ENCODE peak calls at places on chromosome 21, in four cellular contexts. O is HepG2, A is K562, Y is GM12878. W is an unnamed sample.

GRCh38 chr21:37552496-37553399 is 186.2 kb downstream of the DYRK1A start:
- DNase-seq in O (no peak), A (no peak), Y (no peak), W (no peak)

GRCh38 chr21:46154155-46154954 is 1.0 kb downstream of the FTCD start:
- DNase-seq in O (no peak), A (no peak), Y (no peak), W (no peak)

GRCh38 chr21:16330340-16331319 is 600.8 kb downstream of the USP25 start:
- DNase-seq in O (peak; percentile 52), A (no peak), Y (no peak), W (peak; percentile 87)

GRCh38 chr21:39153373-39153772 is 29.9 kb downstream of the PSMG1 start:
- DNase-seq in O (no peak), A (peak; percentile 76), Y (no peak), W (no peak)

GRCh38 chr21:17472592-17473271 is 40.1 kb upstream of the CXADR start:
- DNase-seq in O (peak; percentile 99), A (no peak), Y (no peak), W (no peak)

GRCh38 chr21:36757246-36757645 is 58.3 kb downstream of the SIM2 start:
- DNase-seq in O (no peak), A (no peak), Y (no peak), W (no peak)

GRCh38 chr21:39004776-39005605 is 178.3 kb downstream of the PSMG1 start:
- DNase-seq in O (no peak), A (no peak), Y (no peak), W (peak; percentile 84)

GRCh38 chr21:28485301-28486022 is 507.2 kb downstream of the LTN1 start:
- DNase-seq in O (no peak), A (no peak), Y (no peak), W (no peak)

GRCh38 chr21:28375708-28376385 is 616.8 kb downstream of the LTN1 start:
- DNase-seq in O (no peak), A (no peak), Y (no peak), W (peak; percentile 78)

GRCh38 chr21:35084869-35085268 is 35.8 kb upstream of the RUNX1 start:
- DNase-seq in O (no peak), A (no peak), Y (no peak), W (peak; percentile 73)

GRCh38 chr21:41168391-41169257 is 664 bp downstream of the BACE2 start:
- DNase-seq in O (no peak), A (no peak), Y (no peak), W (peak; percentile 41)

GRCh38 chr21:36255650-36256047 is 64.3 kb upstream of the MORC3 start:
- DNase-seq in O (no peak), A (no peak), Y (peak; percentile 63), W (no peak)

GRCh38 chr21:39087976-39088370 is 95.3 kb downstream of the PSMG1 start:
- DNase-seq in O (no peak), A (no peak), Y (no peak), W (no peak)

GRCh38 chr21:33940846-33941245 is 25.2 kb upstream of the ATP5PO start:
- DNase-seq in O (no peak), A (no peak), Y (no peak), W (no peak)

GRCh38 chr21:38880578-38880966 is 74.8 kb downstream of the ETS2 start:
- DNase-seq in O (no peak), A (no peak), Y (no peak), W (no peak)

GRCh38 chr21:17679002-17679600 is 66.4 kb upstream of the BTG3 start:
- DNase-seq in O (peak; percentile 57), A (peak; percentile 68), Y (peak; percentile 48), W (peak; percentile 61)

GRCh38 chr21:35217504-35218060 is 168.5 kb upstream of the RUNX1 start:
- DNase-seq in O (peak; percentile 10), A (no peak), Y (no peak), W (no peak)

GRCh38 chr21:18384771-18385170 is 18.8 kb downstream of the TMPRSS15 start:
- DNase-seq in O (no peak), A (peak; percentile 11), Y (no peak), W (peak; percentile 1)

GRCh38 chr21:36510911-36511310 is 31.0 kb upstream of the CLDN14 start:
- DNase-seq in O (no peak), A (no peak), Y (no peak), W (no peak)

GRCh38 chr21:33734326-33734725 is 92.0 kb downstream of the ITSN1 start:
- DNase-seq in O (no peak), A (no peak), Y (no peak), W (no peak)

GRCh38 chr21:27213328-27213727 is 246.4 kb upstream of the ADAMTS5 start:
- DNase-seq in O (no peak), A (no peak), Y (no peak), W (no peak)

GRCh38 chr21:15631342-15631741 is 98.4 kb upstream of the USP25 start:
- DNase-seq in O (no peak), A (no peak), Y (no peak), W (peak; percentile 38)

GRCh38 chr21:41170442-41170841 is 2.5 kb downstream of the BACE2 start:
- DNase-seq in O (peak; percentile 29), A (peak; percentile 63), Y (no peak), W (peak; percentile 56)

GRCh38 chr21:34846601-34847112 is 177.9 kb downstream of the CLIC6 start:
- DNase-seq in O (no peak), A (no peak), Y (no peak), W (no peak)

GRCh38 chr21:38471766-38472165 is 26.5 kb downstream of the ERG start:
- DNase-seq in O (no peak), A (no peak), Y (no peak), W (no peak)

GRCh38 chr21:29230541-29231275 is 68.0 kb upstream of the BACH1 start:
- DNase-seq in O (no peak), A (no peak), Y (no peak), W (no peak)

GRCh38 chr21:46347791-46348381 is 23.9 kb downstream of the PCNT start:
- DNase-seq in O (no peak), A (no peak), Y (no peak), W (no peak)

GRCh38 chr21:17636711-17637110 is 24.0 kb upstream of the BTG3 start:
- DNase-seq in O (no peak), A (no peak), Y (no peak), W (no peak)

GRCh38 chr21:34018185-34018584 is 55.2 kb upstream of the MRPS6 start:
- DNase-seq in O (no peak), A (no peak), Y (no peak), W (no peak)

GRCh38 chr21:36976882-36977651 is 10.6 kb upstream of the HLCS start:
- DNase-seq in O (peak; percentile 87), A (peak; percentile 62), Y (peak; percentile 59), W (peak; percentile 88)

GRCh38 chr21:38848187-38848609 is 42.5 kb downstream of the ETS2 start:
- DNase-seq in O (no peak), A (no peak), Y (no peak), W (no peak)

GRCh38 chr21:16608209-16608830 is 878.5 kb downstream of the USP25 start:
- DNase-seq in O (peak; percentile 1), A (no peak), Y (no peak), W (no peak)

GRCh38 chr21:34670220-34670961 is 1.6 kb downstream of the CLIC6 start:
- DNase-seq in O (no peak), A (no peak), Y (no peak), W (no peak)

GRCh38 chr21:43775795-43776430 is at the start of gene CSTB:
- DNase-seq in O (peak; percentile 37), A (no peak), Y (no peak), W (peak; percentile 68)
- TF ChIP-seq POLR2AphosphoS5 in O (peak; percentile 77), A (peak; percentile 53), Y (peak; percentile 81), W (peak; percentile 87)

GRCh38 chr21:14403681-14404318 is 20.9 kb upstream of the HSPA13 start:
- DNase-seq in O (peak; percentile 19), A (peak; percentile 31), Y (peak; percentile 9), W (peak; percentile 45)
- TF ChIP-seq MYC in O (no peak), A (no peak), Y (no peak), W (no peak)

GRCh38 chr21:44455524-44456206 is 355 bp downstream of the LRRC3 start:
- DNase-seq in O (no peak), A (no peak), Y (no peak), W (peak; percentile 27)
- TF ChIP-seq CTCF in O (peak; percentile 74), A (no peak), Y (no peak), W (peak; percentile 48)

DNA sequence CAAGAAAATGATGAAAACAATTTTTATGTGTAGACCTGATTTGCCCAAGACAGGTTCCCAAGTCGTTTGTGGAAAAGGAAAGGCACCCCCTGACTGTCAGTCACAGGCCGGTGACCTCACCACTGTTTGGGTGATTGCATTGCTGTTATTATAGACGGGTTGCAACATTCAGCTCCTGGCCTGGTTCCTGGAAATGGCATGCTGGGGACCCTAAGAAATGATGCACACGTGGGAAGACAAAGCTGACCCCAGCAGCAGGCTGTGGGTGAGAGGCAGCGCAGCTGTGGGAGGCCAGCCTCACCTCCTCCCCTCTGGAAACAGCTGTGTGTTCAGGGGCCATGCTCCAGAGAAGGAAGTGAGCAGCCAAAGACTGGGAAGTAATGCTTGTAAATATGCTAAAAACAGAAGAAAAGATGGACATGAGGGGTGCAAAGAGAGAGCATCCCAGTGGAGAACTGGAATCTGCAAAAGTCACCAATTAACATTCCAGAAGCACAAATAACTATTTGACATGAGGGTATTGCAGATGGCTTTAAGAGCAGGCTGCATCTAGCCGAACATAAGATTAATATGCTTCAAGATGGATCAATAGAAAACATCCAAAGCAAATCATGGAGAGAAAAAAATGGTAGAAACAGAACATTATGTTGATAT is 23.4 kb upstream of the ABCG1 start:
- DNase-seq in O (no peak), A (no peak), Y (no peak), W (no peak)
- TF ChIP-seq POLR2AphosphoS5 in O (no peak), A (no peak), Y (no peak), W (no peak)

DNA sequence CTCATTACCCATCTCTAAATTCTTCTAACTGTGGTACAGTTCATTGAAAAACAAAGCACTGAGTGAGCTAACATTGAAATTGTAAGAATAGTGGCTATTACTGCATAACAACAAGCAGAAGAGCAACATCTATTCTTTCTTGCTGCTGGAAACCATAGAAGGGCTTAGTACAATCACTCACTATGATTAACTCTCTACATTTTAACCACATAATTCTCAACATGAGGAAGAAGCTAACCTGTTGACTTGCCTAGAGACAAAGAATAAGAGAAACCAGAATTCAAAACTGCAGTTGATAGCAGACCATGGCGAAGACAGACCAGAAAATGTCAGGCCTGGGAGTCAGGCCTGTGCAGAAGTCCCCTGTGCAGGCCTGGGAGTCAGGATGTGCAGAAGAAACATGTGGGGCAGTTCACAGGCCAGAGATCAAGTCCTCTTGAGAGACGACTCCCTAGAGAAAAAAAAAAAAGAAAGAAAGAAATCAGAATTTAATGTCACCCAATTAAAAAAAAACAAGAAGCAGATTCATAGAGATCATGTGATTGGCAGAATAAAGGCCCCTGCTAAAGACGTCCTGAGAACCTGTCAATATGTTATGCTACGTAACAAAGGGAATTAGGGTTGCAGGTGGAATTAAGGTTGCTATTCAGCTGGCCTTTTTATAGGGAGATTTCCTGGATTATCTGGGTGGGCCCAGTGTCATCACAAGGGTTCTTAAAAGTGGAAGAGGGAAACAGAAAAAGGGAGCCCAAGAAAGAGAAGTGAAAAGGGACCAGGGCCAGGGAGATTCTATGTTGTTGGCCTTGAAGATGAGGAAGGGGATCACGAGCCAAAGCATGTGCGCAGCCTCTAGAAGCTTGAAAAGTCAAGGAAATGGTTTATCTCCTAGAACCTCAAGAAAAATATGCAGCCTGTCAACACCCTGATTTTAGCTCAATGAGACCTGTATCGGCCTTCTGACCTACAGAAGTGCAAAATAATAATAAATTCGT is 94.9 kb downstream of the MRPL39 start:
- DNase-seq in O (no peak), A (no peak), Y (no peak), W (no peak)
- TF ChIP-seq MYC in O (no peak), A (no peak), Y (no peak), W (no peak)

GRCh38 chr21:25360593-25360992 is 246.7 kb downstream of the MRPL39 start:
- DNase-seq in O (no peak), A (no peak), Y (no peak), W (no peak)
- TF ChIP-seq CTCF in O (no peak), A (no peak), Y (no peak), W (no peak)